ENCODE peak calls at places on chromosomes 2 and 18, in six cellular contexts. J is left ventricle myocardium inferior; R is CD4-positive, CD25-positive, alpha-beta regulatory T cell; A is GM23248; G is prostate gland; T is tibial nerve. W is an unnamed sample. For H3K9me3 and H3K4me1, the result is how much of the 10 kb centered on the place peaks cover.

GRCh38 chr18:59917422-59917821 is 17.6 kb downstream of the PMAIP1 start:
- DNase-seq in T (no peak), R (no peak), A (peak), G (no peak), J (no peak), W (no peak)

GRCh38 chr2:128477891-128478290 is 159.2 kb upstream of the HS6ST1 start:
- DNase-seq in J (no peak), R (no peak), G (no peak), T (no peak), A (no peak), W (no peak)

GRCh38 chr2:234640657-234641056 is 143.8 kb upstream of the ARL4C start:
- DNase-seq in A (peak), T (no peak), G (no peak), R (no peak), J (no peak), W (no peak)

GRCh38 chr2:38168710-38169480 is 92.9 kb upstream of the CYP1B1 start:
- DNase-seq in R (no peak), G (no peak), T (no peak), J (no peak), A (peak), W (no peak)

GRCh38 chr2:179302764-179303561 is 38.3 kb upstream of the SESTD1 start:
- DNase-seq in A (peak), R (no peak), G (no peak), J (no peak), T (no peak), W (no peak)

GRCh38 chr2:226131299-226131784 is 668.3 kb downstream of the IRS1 start:
- DNase-seq in T (no peak), G (no peak), J (peak), R (no peak), A (no peak), W (no peak)

GRCh38 chr18:36813111-36813752 is 15.6 kb downstream of the TPGS2 start:
- DNase-seq in J (no peak), T (no peak), A (peak), G (no peak), R (no peak), W (no peak)

GRCh38 chr2:172943563-172943962 is 132.1 kb upstream of the MAP3K20 start:
- DNase-seq in T (no peak), G (no peak), R (peak), A (no peak), J (no peak), W (peak)

GRCh38 chr2:223909048-223909741 is 35.9 kb downstream of the WDFY1 start:
- DNase-seq in T (no peak), R (no peak), J (no peak), G (no peak), A (no peak), W (no peak)

GRCh38 chr2:38192046-38192445 is 116.1 kb upstream of the CYP1B1 start:
- DNase-seq in R (no peak), G (no peak), J (no peak), T (no peak), A (no peak), W (no peak)

GRCh38 chr2:174779361-174779928 is 15.2 kb upstream of the CHRNA1 start:
- DNase-seq in G (no peak), T (no peak), A (peak), R (no peak), J (no peak), W (no peak)

GRCh38 chr2:110994250-110994961 is 126.3 kb upstream of the BCL2L11 start:
- DNase-seq in A (peak), J (no peak), G (no peak), T (no peak), R (peak), W (no peak)

GRCh38 chr2:51219468-51219867 is 187.5 kb upstream of the NRXN1 start:
- DNase-seq in J (no peak), G (no peak), R (no peak), T (no peak), A (no peak), W (no peak)

GRCh38 chr2:62467475-62468321 is 38.3 kb downstream of the TMEM17 start:
- DNase-seq in J (peak), R (no peak), A (peak), T (peak), G (no peak), W (no peak)

GRCh38 chr2:200352631-200353030 is 46.1 kb downstream of the SPATS2L start:
- DNase-seq in J (no peak), R (no peak), G (no peak), A (peak), T (no peak), W (no peak)

GRCh38 chr2:40033781-40034180 is 254.7 kb upstream of the THUMPD2 start:
- DNase-seq in G (no peak), J (no peak), T (no peak), A (peak), R (no peak), W (no peak)

GRCh38 chr2:19104503-19104902 is 253.9 kb downstream of the OSR1 start:
- DNase-seq in A (no peak), T (no peak), G (peak), J (no peak), R (no peak), W (no peak)

GRCh38 chr18:4581966-4582365 is 126.9 kb upstream of the DLGAP1 start:
- DNase-seq in J (no peak), G (no peak), T (no peak), A (no peak), R (no peak), W (no peak)

GRCh38 chr2:80167284-80167808 is 137.2 kb downstream of the LRRTM1 start:
- DNase-seq in T (no peak), A (no peak), G (no peak), R (no peak), J (no peak), W (no peak)

GRCh38 chr18:44799422-44800421 is 119.0 kb downstream of the SETBP1 start:
- DNase-seq in J (no peak), R (no peak), T (no peak), G (no peak), A (no peak), W (no peak)

GRCh38 chr2:211609127-211609526 is 929.5 kb downstream of the ERBB4 start:
- DNase-seq in R (no peak), J (no peak), T (no peak), G (no peak), A (no peak), W (no peak)

GRCh38 chr2:199366406-199366805 is 91.3 kb downstream of the SATB2 start:
- DNase-seq in J (no peak), G (no peak), R (no peak), T (no peak), A (no peak), W (no peak)

GRCh38 chr2:3042601-3043585 is 334.7 kb downstream of the EIPR1 start:
- DNase-seq in J (peak), G (no peak), A (no peak), T (no peak), R (no peak), W (no peak)

GRCh38 chr2:43049836-43050796 is 176.3 kb downstream of the ZFP36L2 start:
- DNase-seq in T (no peak), R (no peak), G (no peak), A (no peak), J (no peak), W (no peak)

GRCh38 chr18:22977847-22978701 is 44.9 kb downstream of the RBBP8 start:
- DNase-seq in R (peak), A (peak), T (no peak), J (no peak), G (peak), W (no peak)

GRCh38 chr18:69658137-69658536 is 257.4 kb downstream of the DOK6 start:
- DNase-seq in G (no peak), A (peak), J (no peak), T (no peak), R (no peak), W (no peak)

GRCh38 chr18:26656401-26656943 is 108.1 kb upstream of the KCTD1 start:
- DNase-seq in R (no peak), G (no peak), T (no peak), A (no peak), J (peak), W (no peak)

GRCh38 chr18:13216092-13216582 is 2.4 kb upstream of the LDLRAD4 start:
- DNase-seq in J (peak), G (peak), T (no peak), A (peak), R (peak), W (peak)

GRCh38 chr2:98899041-98899702 is 36.9 kb downstream of the CRACDL start:
- DNase-seq in J (no peak), R (no peak), G (no peak), A (no peak), T (no peak), W (no peak)

GRCh38 chr2:230790981-230791380 is 73.8 kb upstream of the ITM2C start:
- DNase-seq in A (no peak), T (no peak), G (no peak), J (peak), R (no peak), W (no peak)
- H3K9me3 ChIP-seq in A (under half), T (under half), G (under half), J (under half), R (under half), W (under half)

DNA sequence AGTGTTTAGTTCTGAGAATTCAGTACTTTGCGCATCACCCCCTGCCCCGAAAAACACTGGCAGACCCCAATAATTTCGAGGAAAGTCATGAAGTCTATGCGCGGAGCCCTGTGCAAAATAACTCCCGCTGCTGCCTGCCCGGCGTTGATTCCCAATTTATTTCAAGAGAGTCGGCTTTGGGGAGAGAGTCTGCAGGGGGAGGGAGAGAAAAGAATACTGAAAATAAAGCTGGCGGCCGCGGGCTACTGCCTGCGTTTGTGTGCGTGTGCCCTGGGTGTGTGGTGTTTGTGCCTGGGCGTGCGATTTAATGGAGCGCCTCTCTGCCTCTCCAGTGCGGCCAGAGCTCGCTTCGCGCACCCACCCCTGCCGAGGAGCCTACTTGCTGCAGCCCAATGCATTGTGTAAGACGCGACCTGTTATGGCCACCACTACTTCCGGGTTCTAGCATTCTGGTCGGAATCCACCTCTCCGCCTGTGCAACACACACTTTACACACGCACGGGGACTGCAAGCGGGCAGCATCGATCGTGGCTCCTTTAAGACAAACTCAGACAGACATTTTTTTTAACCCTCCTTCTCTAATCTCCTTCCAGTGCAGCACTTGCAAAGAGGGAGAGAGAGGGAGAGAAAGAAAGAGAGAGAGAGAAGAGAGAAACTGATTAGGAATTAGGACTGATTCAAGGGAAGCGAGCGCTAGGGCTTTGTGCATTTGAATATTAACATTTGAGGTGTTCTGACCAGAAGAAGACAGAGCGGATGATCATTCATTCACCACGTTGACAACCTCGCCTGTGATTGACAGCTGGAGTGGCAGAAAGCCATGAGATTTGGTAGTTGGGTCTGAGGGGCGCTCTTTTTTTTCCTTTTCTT is at the start of gene MEIS1:
- DNase-seq in A (peak), R (peak), T (peak), G (peak), J (peak), W (no peak)
- H3K4me1 ChIP-seq in A (under half), R (under half), T (under half), G (under half), J (under half), W (under half)

GRCh38 chr2:69306897-69307695 is 79.9 kb downstream of the GFPT1 start:
- DNase-seq in G (peak), T (peak), A (peak), J (peak), R (peak), W (peak)
- H3K4me3 ChIP-seq in G (peak), T (peak), A (peak), J (peak), R (peak), W (peak)

GRCh38 chr2:81853331-81853730 is 1548.8 kb upstream of the LRRTM1 start:
- DNase-seq in J (no peak), A (peak), T (no peak), G (no peak), R (no peak), W (no peak)
- H3K9me3 ChIP-seq in J (under half), A (under half), T (under half), G (under half), R (under half), W (under half)

GRCh38 chr2:33213648-33214047 is 262.8 kb upstream of the RASGRP3 start:
- DNase-seq in A (no peak), R (no peak), T (no peak), J (no peak), G (no peak), W (no peak)

GRCh38 chr2:33215983-33216382 is 260.5 kb upstream of the RASGRP3 start:
- DNase-seq in J (no peak), A (no peak), G (no peak), R (no peak), T (no peak), W (no peak)

GRCh38 chr2:33215299-33215698 is 261.1 kb upstream of the RASGRP3 start:
- DNase-seq in T (peak), A (peak), R (no peak), G (no peak), J (peak), W (no peak)

GRCh38 chr2:33214436-33214835 is 262.0 kb upstream of the RASGRP3 start:
- DNase-seq in T (no peak), R (no peak), A (no peak), J (no peak), G (no peak), W (no peak)

GRCh38 chr2:33214857-33215256 is 261.6 kb upstream of the RASGRP3 start:
- DNase-seq in G (no peak), R (no peak), T (no peak), A (no peak), J (no peak), W (no peak)
- H3K4me1 ChIP-seq in G (under half), R (under half), T (half or more), A (half or more), J (half or more), W (under half)